ENCODE peak calls at places on chromosome 5, in nine cellular contexts. Y, E, I, V, N, X, U, J and O are unnamed samples.

GRCh38 chr5:51479840-51480239 is 96.6 kb downstream of the ISL1 start:
- DNase-seq in Y (no peak), E (no peak), I (no peak), V (no peak), N (no peak), X (no peak), U (no peak), J (no peak), O (no peak)

GRCh38 chr5:131329187-131329540 is 65.3 kb downstream of the CDC42SE2 start:
- DNase-seq in Y (no peak), E (no peak), I (no peak), V (no peak), N (no peak), X (no peak), U (no peak), J (no peak), O (no peak)

GRCh38 chr5:7214906-7215416 is 181.0 kb upstream of the ADCY2 start:
- DNase-seq in Y (no peak), E (no peak), I (no peak), V (no peak), N (no peak), X (no peak), U (no peak), J (no peak), O (no peak)

GRCh38 chr5:140113699-140114263 is at the start of gene PURA:
- DNase-seq in Y (peak; percentile 93), E (peak; percentile 90), I (peak; percentile 97), V (peak; percentile 97), N (peak; percentile 90), X (peak; percentile 52), U (peak; percentile 98), J (peak; percentile 94), O (peak; percentile 98)

GRCh38 chr5:74064911-74065310 is 438.9 kb downstream of the ARHGEF28 start:
- DNase-seq in Y (no peak), E (no peak), I (no peak), V (no peak), N (no peak), X (no peak), U (no peak), J (no peak), O (no peak)

GRCh38 chr5:35194636-35195471 is 35.4 kb downstream of the PRLR start:
- DNase-seq in Y (no peak), E (no peak), I (no peak), V (no peak), N (no peak), X (no peak), U (no peak), J (no peak), O (no peak)

GRCh38 chr5:16934669-16935068 is 1.4 kb downstream of the MYO10 start:
- DNase-seq in Y (no peak), E (peak; percentile 21), I (no peak), V (no peak), N (no peak), X (no peak), U (peak; percentile 44), J (peak; percentile 72), O (no peak)

GRCh38 chr5:83553000-83553486 is 81.5 kb downstream of the VCAN start:
- DNase-seq in Y (no peak), E (no peak), I (peak; percentile 63), V (no peak), N (no peak), X (no peak), U (no peak), J (no peak), O (no peak)

GRCh38 chr5:97111612-97112011 is 30.8 kb downstream of the LIX1 start:
- DNase-seq in Y (no peak), E (no peak), I (no peak), V (no peak), N (no peak), X (no peak), U (peak; percentile 60), J (no peak), O (no peak)

GRCh38 chr5:146428658-146429057 is 18.5 kb upstream of the TCERG1 start:
- DNase-seq in Y (no peak), E (no peak), I (no peak), V (no peak), N (no peak), X (no peak), U (peak; percentile 71), J (peak; percentile 50), O (no peak)

GRCh38 chr5:165086424-165086823 is 1581.0 kb downstream of the MAT2B start:
- DNase-seq in Y (no peak), E (no peak), I (no peak), V (no peak), N (no peak), X (no peak), U (no peak), J (no peak), O (no peak)

GRCh38 chr5:121090822-121091221 is 626.7 kb downstream of the PRR16 start:
- DNase-seq in Y (no peak), E (no peak), I (no peak), V (no peak), N (no peak), X (no peak), U (no peak), J (no peak), O (no peak)

GRCh38 chr5:98368141-98368540 is 405.3 kb upstream of the RGMB start:
- DNase-seq in Y (no peak), E (no peak), I (no peak), V (no peak), N (no peak), X (no peak), U (no peak), J (no peak), O (no peak)